ENCODE peak calls at places on chromosomes 13 and 19, in eight cellular contexts. X is HEK293T; O is CD4-positive, CD25-positive, alpha-beta regulatory T cell; A is lower leg skin; U is GDM1; W is amygdala; I is stimulated activated naive CD8-positive, alpha-beta T cell treated with anti-CD3 and anti-CD28 coated beads, Interleukin-15, Interleukin-2, amounts not matched to agents 100 U/mL and 50 U/mL, for 24 hours; E is posterior vena cava. L is an unnamed sample.

GRCh38 chr19:12939292-12939606 is 840 bp downstream of the CALR start:
- DNase-seq in A (no peak), E (no peak), W (no peak), U (no peak), I (peak), O (no peak), X (no peak), L (no peak)

GRCh38 chr13:20624213-20624612 is 57.3 kb downstream of the IFT88 start:
- DNase-seq in A (no peak), U (no peak), I (no peak), X (no peak), O (no peak), E (no peak), W (no peak), L (no peak)

GRCh38 chr13:44516771-44517170 is 59.4 kb downstream of the TSC22D1 start:
- DNase-seq in W (no peak), I (no peak), E (no peak), X (no peak), O (no peak), A (no peak), U (no peak), L (no peak)

GRCh38 chr19:16040642-16041041 is 35.7 kb upstream of the TPM4 start:
- DNase-seq in E (no peak), W (no peak), O (no peak), U (no peak), I (no peak), A (no peak), X (no peak), L (no peak)

GRCh38 chr13:31064636-31065035 is 97.1 kb downstream of the HSPH1 start:
- DNase-seq in W (no peak), X (no peak), A (no peak), E (no peak), I (no peak), O (no peak), U (no peak), L (no peak)

GRCh38 chr19:3494051-3494450 is 6.4 kb downstream of the DOHH start:
- DNase-seq in I (peak), O (no peak), U (no peak), A (no peak), X (peak), W (peak), E (no peak), L (no peak)

GRCh38 chr13:49357694-49358093 is 86.2 kb downstream of the CAB39L start:
- DNase-seq in X (no peak), E (no peak), A (no peak), O (no peak), U (no peak), I (no peak), W (no peak), L (no peak)

GRCh38 chr13:59488436-59488835 is 675.3 kb downstream of the DIAPH3 start:
- DNase-seq in A (no peak), U (no peak), O (no peak), I (no peak), W (no peak), X (no peak), E (no peak), L (no peak)

GRCh38 chr13:50074843-50075242 is 59.6 kb downstream of the KCNRG start:
- DNase-seq in W (no peak), X (no peak), I (no peak), A (no peak), E (no peak), O (no peak), U (no peak), L (no peak)

GRCh38 chr19:588093-588742 is 1.5 kb upstream of the HCN2 start:
- DNase-seq in O (peak), X (peak), A (peak), E (peak), U (peak), I (peak), W (peak), L (peak)

GRCh38 chr13:97332725-97333124 is 101.2 kb upstream of the RAP2A start:
- DNase-seq in E (no peak), O (no peak), U (no peak), A (no peak), W (no peak), I (no peak), X (no peak), L (no peak)

GRCh38 chr13:29754486-29754806 is 96.0 kb downstream of the UBL3 start:
- DNase-seq in U (peak), A (no peak), O (no peak), W (no peak), I (peak), E (no peak), X (no peak), L (no peak)

GRCh38 chr13:111328111-111328802 is 7.8 kb downstream of the TEX29 start:
- DNase-seq in E (peak), O (no peak), A (no peak), I (no peak), U (no peak), W (no peak), X (no peak), L (no peak)

GRCh38 chr13:24943136-24943535 is 152.8 kb upstream of the PABPC3 start:
- DNase-seq in X (no peak), W (no peak), O (no peak), A (no peak), E (no peak), I (no peak), U (no peak), L (no peak)

GRCh38 chr13:109737606-109738005 is 48.8 kb downstream of the IRS2 start:
- DNase-seq in U (no peak), I (peak), A (no peak), E (no peak), W (no peak), O (no peak), X (no peak), L (no peak)

GRCh38 chr13:94249512-94249911 is 230.0 kb downstream of the DCT start:
- DNase-seq in E (no peak), I (no peak), X (peak), U (no peak), W (no peak), O (no peak), A (no peak), L (no peak)

GRCh38 chr19:50558039-50558438 is 10.2 kb downstream of the LRRC4B start:
- DNase-seq in A (no peak), O (no peak), I (no peak), U (no peak), W (no peak), E (no peak), X (no peak), L (no peak)

GRCh38 chr13:75318138-75318833 is 163.7 kb downstream of the TBC1D4 start:
- DNase-seq in I (peak), X (no peak), E (no peak), U (no peak), W (no peak), O (no peak), A (no peak), L (no peak)

GRCh38 chr19:40672038-40672437 is 18.4 kb downstream of the NUMBL start:
- DNase-seq in O (no peak), A (no peak), X (no peak), E (no peak), W (no peak), U (no peak), I (no peak), L (no peak)

GRCh38 chr19:50252111-50252886 is 48.9 kb downstream of the MYH14 start:
- DNase-seq in O (no peak), A (no peak), X (no peak), W (no peak), I (peak), E (no peak), U (no peak), L (no peak)

GRCh38 chr13:73224708-73225107 is 165.9 kb downstream of the KLF5 start:
- DNase-seq in A (no peak), W (no peak), I (no peak), O (no peak), E (no peak), X (no peak), U (no peak), L (no peak)

GRCh38 chr13:90445179-90445578 is 902.3 kb upstream of the MIR17HG start:
- DNase-seq in E (no peak), X (no peak), I (no peak), W (no peak), O (no peak), A (peak), U (no peak), L (no peak)

GRCh38 chr19:55809381-55810058 is 22.3 kb downstream of the NLRP11 start:
- DNase-seq in I (peak), W (no peak), E (no peak), A (no peak), O (no peak), X (peak), U (peak), L (peak)

GRCh38 chr13:32911506-32911905 is 104.7 kb upstream of the KL start:
- DNase-seq in X (peak), W (no peak), A (no peak), E (no peak), I (peak), U (peak), O (no peak), L (no peak)

GRCh38 chr13:100659578-100659977 is 15.0 kb downstream of the TMTC4 start:
- DNase-seq in E (no peak), U (no peak), O (no peak), X (no peak), W (no peak), A (no peak), I (no peak), L (no peak)

GRCh38 chr13:34207334-34207733 is 389.4 kb downstream of the RFC3 start:
- DNase-seq in W (no peak), A (no peak), U (no peak), E (no peak), O (no peak), X (no peak), I (no peak), L (no peak)

GRCh38 chr13:112229445-112229844 is 146.7 kb upstream of the SPACA7 start:
- DNase-seq in A (no peak), I (no peak), X (no peak), O (no peak), E (peak), U (no peak), W (no peak), L (peak)

GRCh38 chr13:76641056-76641455 is 245.1 kb downstream of the KCTD12 start:
- DNase-seq in O (no peak), W (no peak), A (no peak), I (no peak), E (no peak), X (no peak), U (no peak), L (no peak)

GRCh38 chr13:35953537-35954206 is 177.5 kb downstream of the DCLK1 start:
- DNase-seq in X (peak), I (no peak), U (no peak), A (peak), O (no peak), E (peak), W (peak), L (peak)

GRCh38 chr13:29737061-29737460 is 113.4 kb downstream of the UBL3 start:
- DNase-seq in I (no peak), E (no peak), U (no peak), W (no peak), X (no peak), O (no peak), A (no peak), L (no peak)

GRCh38 chr13:32917504-32917903 is 98.7 kb upstream of the KL start:
- DNase-seq in I (no peak), O (no peak), A (no peak), U (no peak), X (no peak), E (no peak), W (no peak), L (no peak)

GRCh38 chr13:109611912-109612691 is 174.3 kb downstream of the IRS2 start:
- DNase-seq in X (no peak), U (no peak), E (no peak), A (no peak), W (no peak), O (no peak), I (no peak), L (no peak)

GRCh38 chr19:48737360-48737998 is 2.9 kb downstream of the RASIP1 start:
- DNase-seq in O (no peak), U (no peak), W (no peak), X (peak), I (no peak), A (no peak), E (no peak), L (no peak)

GRCh38 chr13:20711301-20712044 is 8.0 kb downstream of the IL17D start:
- DNase-seq in A (no peak), E (no peak), X (no peak), U (no peak), I (no peak), W (no peak), O (no peak), L (no peak)

GRCh38 chr13:66803759-66804456 is 426.2 kb downstream of the PCDH9 start:
- DNase-seq in A (no peak), W (no peak), X (peak), O (no peak), U (no peak), E (no peak), I (no peak), L (no peak)

GRCh38 chr13:27403727-27404385 is 20.6 kb upstream of the GTF3A start:
- DNase-seq in I (no peak), W (no peak), A (no peak), O (no peak), X (no peak), U (no peak), E (no peak), L (no peak)

GRCh38 chr19:13629687-13630357 is 123.5 kb upstream of the CACNA1A start:
- DNase-seq in U (no peak), W (no peak), A (no peak), X (no peak), I (peak), O (no peak), E (no peak), L (no peak)

GRCh38 chr19:7483720-7484201 is 5.1 kb downstream of the PEX11G start:
- DNase-seq in U (no peak), E (no peak), O (no peak), A (no peak), W (no peak), I (no peak), X (no peak), L (peak)

L was measured in upper lobe of right lung.